ENCODE peak calls at places on chromosomes 12 and 14, in five cellular contexts. F is AML-193, T is fibroblast of the aortic adventitia, O is AG20443, Q is EL. Y is an unnamed sample.
A peak's percentile ranks its signal among the peaks of the same experiment; 100 is the strongest.

GRCh38 chr12:53352331-53353258 is 16.4 kb upstream of the SP7 start:
- DNase-seq in O (peak; percentile 71), Q (peak; percentile 83), F (peak; percentile 85), T (peak; percentile 92), Y (peak; percentile 95)

GRCh38 chr14:104874571-104875411 is 9.7 kb downstream of the CEP170B start:
- DNase-seq in O (no peak), F (no peak), Q (no peak), T (no peak), Y (peak; percentile 67)

GRCh38 chr14:67526676-67527459 is 6.2 kb upstream of the PLEKHH1 start:
- DNase-seq in T (peak; percentile 59), Q (peak; percentile 61), O (peak; percentile 67), F (peak; percentile 41), Y (peak; percentile 83)

GRCh38 chr14:32382704-32383103 is 53.6 kb downstream of the AKAP6 start:
- DNase-seq in Q (peak; percentile 26), F (no peak), O (peak; percentile 35), T (peak; percentile 44), Y (no peak)

GRCh38 chr12:104171785-104172563 is 34.0 kb upstream of the NFYB start:
- DNase-seq in T (no peak), F (no peak), Q (no peak), O (no peak), Y (no peak)

GRCh38 chr14:49187799-49188198 is 398.4 kb downstream of the RPS29 start:
- DNase-seq in O (no peak), T (no peak), F (no peak), Q (no peak), Y (no peak)

GRCh38 chr14:23034498-23035302 is at the start of gene PSMB5:
- DNase-seq in T (peak; percentile 96), Q (peak; percentile 94), F (no peak), O (peak; percentile 94), Y (peak; percentile 96)

GRCh38 chr12:117148642-117149041 is 41.6 kb downstream of the FBXO21 start:
- DNase-seq in Q (no peak), F (no peak), T (no peak), O (no peak), Y (no peak)

GRCh38 chr12:32217354-32218310 is 111.0 kb downstream of the BICD1 start:
- DNase-seq in O (peak; percentile 87), F (no peak), Q (peak; percentile 94), T (peak; percentile 72), Y (peak; percentile 68)

GRCh38 chr14:60506985-60507829 is 1.7 kb upstream of the SIX6 start:
- DNase-seq in F (no peak), T (no peak), O (no peak), Q (no peak), Y (peak; percentile 59)

GRCh38 chr12:1881301-1881700 is 37.2 kb downstream of the CACNA2D4 start:
- DNase-seq in Q (no peak), O (no peak), F (no peak), T (no peak), Y (no peak)

GRCh38 chr12:130463259-130463658 is 125.6 kb downstream of the PIWIL1 start:
- DNase-seq in F (no peak), O (no peak), T (no peak), Q (no peak), Y (no peak)

GRCh38 chr12:31880340-31880739 is 78.9 kb upstream of the RESF1 start:
- DNase-seq in F (no peak), O (no peak), Q (no peak), T (peak; percentile 46), Y (no peak)

GRCh38 chr14:95667251-95667693 is 19.0 kb upstream of the TCL1B start:
- DNase-seq in F (no peak), Q (no peak), O (no peak), T (no peak), Y (no peak)

GRCh38 chr12:111311011-111311410 is 57.9 kb downstream of the PHETA1 start:
- DNase-seq in T (no peak), Q (no peak), F (no peak), O (no peak), Y (peak; percentile 25)

GRCh38 chr12:29428630-29429029 is 47.7 kb upstream of the ERGIC2 start:
- DNase-seq in O (peak; percentile 12), F (peak; percentile 95), Q (peak; percentile 63), T (peak; percentile 72), Y (no peak)

GRCh38 chr12:89697256-89697655 is 11.4 kb downstream of the ATP2B1 start:
- DNase-seq in O (no peak), Q (no peak), F (peak; percentile 51), T (no peak), Y (no peak)

GRCh38 chr12:65414526-65414925 is 136.0 kb downstream of the MSRB3 start:
- DNase-seq in T (peak; percentile 24), F (no peak), O (no peak), Q (no peak), Y (no peak)

GRCh38 chr12:51480978-51481377 is 56.3 kb downstream of the SLC4A8 start:
- DNase-seq in O (no peak), T (no peak), F (no peak), Q (no peak), Y (no peak)

GRCh38 chr12:98440165-98440581 is 75.2 kb upstream of the TMPO start:
- DNase-seq in Q (peak; percentile 88), F (peak; percentile 92), T (peak; percentile 99), O (peak; percentile 93), Y (peak; percentile 79)

GRCh38 chr12:27779416-27779815 is 617 bp upstream of the KLHL42 start:
- DNase-seq in F (no peak), O (peak; percentile 30), T (peak; percentile 21), Q (peak; percentile 34), Y (peak; percentile 79)

GRCh38 chr12:57124259-57124877 is 3.9 kb upstream of the LRP1 start:
- DNase-seq in O (peak; percentile 79), T (peak; percentile 84), F (peak; percentile 76), Q (peak; percentile 77), Y (peak; percentile 88)

GRCh38 chr12:96045566-96045965 is 10.2 kb upstream of the LTA4H start:
- DNase-seq in F (no peak), O (no peak), Q (no peak), T (no peak), Y (peak; percentile 5)

GRCh38 chr14:46368275-46368674 is 283.3 kb downstream of the RPL10L start:
- DNase-seq in O (no peak), Q (no peak), F (no peak), T (no peak), Y (no peak)

GRCh38 chr14:32938719-32939253 is at the start of gene NPAS3:
- DNase-seq in F (no peak), O (peak; percentile 53), T (no peak), Q (no peak), Y (peak; percentile 85)

GRCh38 chr14:55129086-55129427 is at the start of gene LGALS3:
- DNase-seq in Q (peak; percentile 69), T (peak; percentile 56), F (no peak), O (peak; percentile 95), Y (peak; percentile 97)

GRCh38 chr14:93648440-93649168 is 139.7 kb downstream of the PRIMA1 start:
- DNase-seq in F (peak; percentile 34), Q (peak; percentile 2), T (peak; percentile 1), O (no peak), Y (no peak)

Y was measured in osteoblast.